ENCODE peak calls at places on chromosome 5, in seven cellular contexts. M is left lung, E is HCT116, J is psoas muscle, H is WERI-Rb-1, O is tibial artery, R is cardiac muscle cell. N is an unnamed sample.
A peak's percentile ranks its signal among the peaks of the same experiment; 100 is the strongest.

GRCh38 chr5:55540525-55540924 is 5.8 kb upstream of the PLPP1 start:
- DNase-seq in O (no peak), H (no peak), J (no peak), M (no peak), R (no peak), E (no peak), N (no peak)

GRCh38 chr5:102139029-102139428 is 157.1 kb downstream of the SLCO4C1 start:
- DNase-seq in O (no peak), R (no peak), E (no peak), H (no peak), J (no peak), M (no peak), N (no peak)

GRCh38 chr5:112685929-112686328 is 51.8 kb upstream of the APC start:
- DNase-seq in O (no peak), E (no peak), J (no peak), H (no peak), M (no peak), R (peak; percentile 75), N (no peak)

GRCh38 chr5:116908537-116908936 is 333.9 kb upstream of the SEMA6A start:
- DNase-seq in E (no peak), H (no peak), O (no peak), J (no peak), R (no peak), M (no peak), N (no peak)

GRCh38 chr5:71482132-71482531 is 26.7 kb downstream of the BDP1 start:
- DNase-seq in H (no peak), M (no peak), O (no peak), J (no peak), R (peak; percentile 64), E (no peak), N (no peak)

GRCh38 chr5:150291388-150292385 is 2.1 kb upstream of the CAMK2A start:
- DNase-seq in E (no peak), O (no peak), M (no peak), J (no peak), R (peak; percentile 27), H (no peak), N (no peak)

GRCh38 chr5:118545050-118545449 is 443.3 kb downstream of the DTWD2 start:
- DNase-seq in H (peak; percentile 56), O (no peak), J (no peak), R (no peak), M (no peak), E (no peak), N (no peak)

GRCh38 chr5:150778517-150779396 is at the start of gene SMIM3:
- DNase-seq in R (peak; percentile 84), O (peak; percentile 94), H (peak; percentile 69), J (peak; percentile 91), E (no peak), M (peak; percentile 96), N (peak; percentile 86)

GRCh38 chr5:34657550-34657921 is 1.4 kb downstream of the RAI14 start:
- DNase-seq in J (peak; percentile 56), M (no peak), O (no peak), R (peak; percentile 76), E (no peak), H (peak; percentile 26), N (peak; percentile 35)

GRCh38 chr5:8577792-8578191 is 708.8 kb downstream of the MTRR start:
- DNase-seq in R (peak; percentile 5), H (no peak), J (no peak), M (no peak), E (no peak), O (no peak), N (no peak)

GRCh38 chr5:72523960-72524582 is 16.9 kb upstream of the ZNF366 start:
- DNase-seq in M (no peak), R (peak; percentile 91), J (no peak), H (peak; percentile 26), O (no peak), E (peak; percentile 67), N (peak; percentile 44)

GRCh38 chr5:179858241-179858585 is 404 bp downstream of the MRNIP start:
- DNase-seq in O (no peak), E (no peak), H (peak; percentile 15), R (peak; percentile 23), M (peak; percentile 85), J (peak; percentile 56), N (no peak)

GRCh38 chr5:172748341-172748843 is 22.6 kb downstream of the DUSP1 start:
- DNase-seq in E (no peak), J (peak; percentile 88), M (peak; percentile 77), R (peak; percentile 96), H (no peak), O (peak; percentile 98), N (no peak)

GRCh38 chr5:170552486-170553122 is 48.8 kb downstream of the KCNIP1 start:
- DNase-seq in E (no peak), H (no peak), O (peak; percentile 76), J (peak; percentile 82), M (no peak), R (peak; percentile 98), N (peak; percentile 7)

GRCh38 chr5:816176-816575 is 31.6 kb upstream of the ZDHHC11B start:
- DNase-seq in E (no peak), M (no peak), O (no peak), H (no peak), J (no peak), R (no peak), N (no peak)

GRCh38 chr5:76406567-76407155 is 3.6 kb downstream of the IQGAP2 start:
- DNase-seq in H (no peak), J (no peak), E (no peak), O (no peak), R (no peak), M (no peak), N (no peak)

GRCh38 chr5:178351221-178351825 is 118.7 kb upstream of the PHYKPL start:
- DNase-seq in R (no peak), H (no peak), M (no peak), J (peak; percentile 26), O (no peak), E (no peak), N (no peak)

GRCh38 chr5:2266668-2267240 is 384.0 kb upstream of the IRX4 start:
- DNase-seq in M (no peak), H (no peak), O (no peak), J (no peak), E (no peak), R (no peak), N (no peak)

GRCh38 chr5:36535390-36535789 is 71.0 kb upstream of the SLC1A3 start:
- DNase-seq in E (no peak), J (peak; percentile 69), O (no peak), M (no peak), R (no peak), H (no peak), N (no peak)

GRCh38 chr5:96763012-96763411 is 44.7 kb downstream of the ERAP1 start:
- DNase-seq in J (no peak), E (no peak), O (no peak), H (peak; percentile 60), M (no peak), R (no peak), N (no peak)

GRCh38 chr5:154779105-154779504 is 23.9 kb downstream of the LARP1 start:
- DNase-seq in J (no peak), R (peak; percentile 64), M (no peak), E (peak; percentile 57), O (no peak), H (peak; percentile 17), N (no peak)

GRCh38 chr5:61675015-61675692 is 343.1 kb downstream of the ZSWIM6 start:
- DNase-seq in E (peak; percentile 12), J (no peak), O (no peak), H (no peak), R (no peak), M (no peak), N (no peak)

GRCh38 chr5:148014276-148014675 is 49.5 kb upstream of the SPINK5 start:
- DNase-seq in O (no peak), M (no peak), E (no peak), R (no peak), J (no peak), H (no peak), N (no peak)

GRCh38 chr5:77230727-77231469 is 20.4 kb downstream of the PDE8B start:
- DNase-seq in R (no peak), H (no peak), E (no peak), O (no peak), J (no peak), M (no peak), N (no peak)

GRCh38 chr5:139764250-139764791 is 31.3 kb upstream of the PSD2 start:
- DNase-seq in M (no peak), J (no peak), R (no peak), E (no peak), O (no peak), H (no peak), N (no peak)

GRCh38 chr5:142600611-142601360 is 85.1 kb downstream of the FGF1 start:
- DNase-seq in H (no peak), R (peak; percentile 78), M (no peak), E (no peak), O (peak; percentile 86), J (no peak), N (no peak)
- TF ChIP-seq CTCF in H (no peak), R (no peak), M (no peak), E (no peak), O (no peak), J (no peak), N (no peak)

DNA sequence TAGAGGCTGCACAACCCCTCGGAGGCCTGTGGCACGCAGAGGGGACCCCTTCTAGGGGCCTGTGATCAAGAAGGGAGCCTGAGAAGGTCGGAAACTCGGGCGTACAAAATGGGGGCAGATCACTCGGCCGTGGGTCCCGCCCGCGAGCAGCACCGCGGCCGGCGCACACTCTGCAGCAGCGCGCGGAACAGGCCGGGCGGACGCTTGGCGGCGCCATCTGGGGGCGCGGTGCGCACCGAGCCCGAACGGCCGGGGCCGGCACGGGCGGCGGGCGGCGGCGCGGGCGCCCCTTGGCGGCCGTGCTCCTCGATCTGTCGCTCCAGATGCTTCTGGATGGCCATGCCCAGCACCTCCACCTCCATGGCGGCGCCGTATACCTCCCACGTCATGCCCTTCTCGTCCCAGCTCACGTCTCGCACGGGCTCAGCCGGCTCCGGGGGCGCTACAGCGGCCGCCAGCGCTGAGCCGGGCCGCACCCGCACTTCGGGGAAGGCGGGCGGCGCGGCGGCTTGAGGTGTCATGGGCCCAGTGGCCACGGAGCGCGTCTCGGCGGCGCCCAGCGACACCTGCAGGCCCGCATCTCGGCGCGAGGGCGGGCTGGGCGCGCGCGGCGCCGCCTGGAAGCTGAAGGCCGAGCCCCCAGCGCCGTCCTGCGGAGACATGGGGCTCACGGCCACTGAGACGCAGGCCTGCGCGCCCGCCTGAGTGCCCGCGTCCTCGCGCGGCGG is 13.1 kb downstream of the GPRIN1 start:
- DNase-seq in J (no peak), H (no peak), O (no peak), R (peak; percentile 56), E (no peak), M (no peak), N (no peak)
- H3K4me3 ChIP-seq in J (peak overlapping the region; percentile 49), H (no peak overlapping the region), O (no peak overlapping the region), R (no peak overlapping the region), E (no peak overlapping the region), M (no peak overlapping the region), N (no peak overlapping the region)

GRCh38 chr5:75037106-75037505 is 15.3 kb downstream of the GCNT4 start:
- DNase-seq in M (no peak), J (no peak), R (peak; percentile 51), O (no peak), H (no peak), E (peak; percentile 94), N (peak; percentile 91)
- H3K27me3 ChIP-seq in M (no peaks in the 10 kb centered on the region), J (no peaks in the 10 kb centered on the region), R (peaks cover 38% of the 10 kb centered on the region), O (no peaks in the 10 kb centered on the region), H (no peaks in the 10 kb centered on the region), E (no peaks in the 10 kb centered on the region), N (no peaks in the 10 kb centered on the region)

DNA sequence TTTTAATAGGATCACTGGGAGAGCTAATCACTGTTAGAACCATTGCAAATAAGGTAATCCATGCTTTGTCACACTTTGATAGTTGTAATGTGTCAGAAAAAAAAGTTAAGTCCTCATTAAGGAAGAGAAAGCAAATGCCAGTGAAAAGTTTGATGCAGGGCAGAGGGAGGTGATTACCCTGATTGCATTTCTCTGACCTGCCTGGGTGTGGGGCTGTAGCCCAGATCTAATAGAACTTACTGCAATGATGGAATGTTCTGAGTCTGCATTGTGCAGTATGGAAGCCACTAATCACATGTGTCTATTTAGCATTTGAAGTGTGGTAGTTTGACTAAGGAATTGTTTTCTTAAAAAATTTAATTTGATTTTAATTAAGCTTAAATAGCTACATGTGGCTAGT is 202.7 kb downstream of the ATP10B start:
- DNase-seq in O (no peak), E (no peak), M (no peak), R (no peak), J (no peak), H (peak; percentile 9), N (no peak)
- TF ChIP-seq CTCF in O (no peak), E (peak; percentile 40), M (peak; percentile 23), R (no peak), J (no peak), H (peak; percentile 48), N (peak; percentile 30)

N was measured in Caco-2.